ENCODE peak calls at places on chromosomes 16 and 17, in ten cellular contexts. One of them, this sample, is unnamed.

GRCh38 chr17:57097832-57098421 is 12.9 kb downstream of the AKAP1 start:
- DNase-seq in progenitor cell of endocrine pancreas: no peak
- DNase-seq in HuH-7: no peak
- DNase-seq in CD8-positive, alpha-beta memory T cell: no peak
- DNase-seq in GM06990: no peak
- DNase-seq in HS-5: no peak
- DNase-seq in nephron progenitor cell: no peak
- DNase-seq in skeletal muscle cell: peak
- DNase-seq in neuronal stem cell: no peak
- DNase-seq in colonic mucosa: no peak
- DNase-seq in this sample: no peak

GRCh38 chr17:16304832-16305231 is 48.4 kb downstream of the CENPV start:
- DNase-seq in colonic mucosa: no peak
- DNase-seq in progenitor cell of endocrine pancreas: no peak
- DNase-seq in nephron progenitor cell: peak
- DNase-seq in HuH-7: no peak
- DNase-seq in CD8-positive, alpha-beta memory T cell: no peak
- DNase-seq in HS-5: no peak
- DNase-seq in GM06990: no peak
- DNase-seq in neuronal stem cell: no peak
- DNase-seq in skeletal muscle cell: peak
- DNase-seq in this sample: no peak

GRCh38 chr16:53100131-53100748 is 45.4 kb downstream of the CHD9 start:
- DNase-seq in CD8-positive, alpha-beta memory T cell: no peak
- DNase-seq in colonic mucosa: no peak
- DNase-seq in skeletal muscle cell: no peak
- DNase-seq in progenitor cell of endocrine pancreas: no peak
- DNase-seq in nephron progenitor cell: no peak
- DNase-seq in GM06990: no peak
- DNase-seq in neuronal stem cell: no peak
- DNase-seq in HuH-7: no peak
- DNase-seq in HS-5: no peak
- DNase-seq in this sample: no peak

GRCh38 chr17:82787081-82787848 is 35.4 kb downstream of the TBCD start:
- DNase-seq in progenitor cell of endocrine pancreas: no peak
- DNase-seq in GM06990: no peak
- DNase-seq in nephron progenitor cell: no peak
- DNase-seq in HS-5: no peak
- DNase-seq in skeletal muscle cell: peak
- DNase-seq in CD8-positive, alpha-beta memory T cell: no peak
- DNase-seq in neuronal stem cell: no peak
- DNase-seq in colonic mucosa: no peak
- DNase-seq in HuH-7: no peak
- DNase-seq in this sample: no peak

GRCh38 chr16:30401768-30402425 is 5.5 kb upstream of the ZNF771 start:
- DNase-seq in HS-5: no peak
- DNase-seq in skeletal muscle cell: no peak
- DNase-seq in neuronal stem cell: no peak
- DNase-seq in GM06990: no peak
- DNase-seq in HuH-7: no peak
- DNase-seq in nephron progenitor cell: no peak
- DNase-seq in progenitor cell of endocrine pancreas: no peak
- DNase-seq in colonic mucosa: no peak
- DNase-seq in CD8-positive, alpha-beta memory T cell: no peak
- DNase-seq in this sample: no peak

GRCh38 chr17:61551255-61551742 is 39.7 kb downstream of the NACA2 start:
- DNase-seq in GM06990: no peak
- DNase-seq in skeletal muscle cell: peak
- DNase-seq in neuronal stem cell: peak
- DNase-seq in CD8-positive, alpha-beta memory T cell: no peak
- DNase-seq in HS-5: peak
- DNase-seq in HuH-7: peak
- DNase-seq in progenitor cell of endocrine pancreas: no peak
- DNase-seq in colonic mucosa: no peak
- DNase-seq in nephron progenitor cell: no peak
- DNase-seq in this sample: peak

GRCh38 chr16:55389426-55390073 is 65.5 kb downstream of the IRX6 start:
- DNase-seq in skeletal muscle cell: no peak
- DNase-seq in HS-5: no peak
- DNase-seq in colonic mucosa: no peak
- DNase-seq in CD8-positive, alpha-beta memory T cell: no peak
- DNase-seq in nephron progenitor cell: no peak
- DNase-seq in neuronal stem cell: no peak
- DNase-seq in progenitor cell of endocrine pancreas: no peak
- DNase-seq in HuH-7: no peak
- DNase-seq in GM06990: no peak
- DNase-seq in this sample: no peak

GRCh38 chr17:65987988-65988387 is 203.9 kb downstream of the CEP112 start:
- DNase-seq in neuronal stem cell: no peak
- DNase-seq in GM06990: no peak
- DNase-seq in colonic mucosa: peak
- DNase-seq in skeletal muscle cell: no peak
- DNase-seq in nephron progenitor cell: no peak
- DNase-seq in CD8-positive, alpha-beta memory T cell: no peak
- DNase-seq in progenitor cell of endocrine pancreas: no peak
- DNase-seq in HuH-7: peak
- DNase-seq in HS-5: peak
- DNase-seq in this sample: no peak

GRCh38 chr16:46961373-46962353 is 11.8 kb downstream of the DNAJA2 start:
- DNase-seq in colonic mucosa: no peak
- DNase-seq in CD8-positive, alpha-beta memory T cell: no peak
- DNase-seq in nephron progenitor cell: no peak
- DNase-seq in GM06990: no peak
- DNase-seq in HuH-7: no peak
- DNase-seq in neuronal stem cell: no peak
- DNase-seq in HS-5: no peak
- DNase-seq in skeletal muscle cell: no peak
- DNase-seq in progenitor cell of endocrine pancreas: no peak
- DNase-seq in this sample: no peak

GRCh38 chr17:78131172-78132085 is 858 bp downstream of the TMC8 start:
- DNase-seq in HS-5: no peak
- DNase-seq in neuronal stem cell: no peak
- DNase-seq in CD8-positive, alpha-beta memory T cell: peak
- DNase-seq in progenitor cell of endocrine pancreas: no peak
- DNase-seq in skeletal muscle cell: no peak
- DNase-seq in HuH-7: no peak
- DNase-seq in colonic mucosa: no peak
- DNase-seq in GM06990: peak
- DNase-seq in nephron progenitor cell: no peak
- DNase-seq in this sample: no peak

GRCh38 chr17:36675250-36675649 is 73.9 kb downstream of the MRM1 start:
- DNase-seq in neuronal stem cell: no peak
- DNase-seq in HS-5: no peak
- DNase-seq in HuH-7: no peak
- DNase-seq in CD8-positive, alpha-beta memory T cell: no peak
- DNase-seq in skeletal muscle cell: no peak
- DNase-seq in progenitor cell of endocrine pancreas: no peak
- DNase-seq in nephron progenitor cell: no peak
- DNase-seq in GM06990: no peak
- DNase-seq in colonic mucosa: no peak
- DNase-seq in this sample: no peak

This sample was measured in K562.